ENCODE peak calls at places on chromosomes 2 and 18, in ten cellular contexts. M is right lobe of liver, B is H4, X is KBM-7, N is A673, E is NCI-H460, R is HCT116, Q is AG04449, C is H7, U is HFF-Myc. J is an unnamed sample.
A peak's percentile ranks its signal among the peaks of the same experiment; 100 is the strongest.

GRCh38 chr2:223598994-223599645 is 3.0 kb downstream of the SCG2 start:
- DNase-seq in M (no peak), B (no peak), X (no peak), N (no peak), E (no peak), R (no peak), Q (no peak), C (no peak), U (peak; percentile 69), J (no peak)

GRCh38 chr2:199458806-199459285 is 1.1 kb upstream of the SATB2 start:
- DNase-seq in M (no peak), B (peak; percentile 13), X (no peak), N (no peak), E (no peak), R (no peak), Q (no peak), C (peak; percentile 81), U (no peak), J (no peak)

GRCh38 chr18:7696846-7697245 is 129.7 kb downstream of the PTPRM start:
- DNase-seq in M (no peak), B (no peak), X (no peak), N (no peak), E (no peak), R (no peak), Q (no peak), C (no peak), U (peak; percentile 36), J (no peak)

GRCh38 chr2:100317634-100318033 is 4.7 kb downstream of the LONRF2 start:
- DNase-seq in M (no peak), B (no peak), X (no peak), N (no peak), E (no peak), R (no peak), Q (no peak), C (no peak), U (no peak), J (no peak)

GRCh38 chr2:105746177-105747080 is 1.7 kb downstream of the NCK2 start:
- DNase-seq in M (peak; percentile 69), B (no peak), X (peak; percentile 68), N (no peak), E (no peak), R (no peak), Q (no peak), C (peak; percentile 82), U (no peak), J (peak; percentile 84)

GRCh38 chr2:162025121-162025911 is 48.7 kb downstream of the DPP4 start:
- DNase-seq in M (no peak), B (peak; percentile 11), X (no peak), N (no peak), E (no peak), R (no peak), Q (peak; percentile 38), C (no peak), U (peak; percentile 35), J (no peak)

GRCh38 chr18:60664736-60665135 is 292.2 kb upstream of the MC4R start:
- DNase-seq in M (no peak), B (no peak), X (no peak), N (no peak), E (no peak), R (no peak), Q (no peak), C (no peak), U (no peak), J (no peak)

GRCh38 chr2:119265693-119266066 is 42.0 kb downstream of the STEAP3 start:
- DNase-seq in M (no peak), B (no peak), X (no peak), N (no peak), E (no peak), R (no peak), Q (no peak), C (no peak), U (no peak), J (no peak)

GRCh38 chr2:152518656-152519580 is 183.9 kb downstream of the FMNL2 start:
- DNase-seq in M (no peak), B (no peak), X (no peak), N (no peak), E (no peak), R (no peak), Q (no peak), C (no peak), U (no peak), J (no peak)

GRCh38 chr2:168490015-168490874 is 34.2 kb downstream of the CERS6 start:
- DNase-seq in M (no peak), B (peak; percentile 58), X (peak; percentile 84), N (no peak), E (peak; percentile 65), R (no peak), Q (no peak), C (no peak), U (peak; percentile 30), J (no peak)